ENCODE peak calls at places on chromosomes 12 and 14, in seven cellular contexts. F is A549; R is CD4-positive, alpha-beta T cell; O is lower lobe of right lung; H is AG04449; C is foreskin fibroblast; K is BJ. J is an unnamed sample.
A peak's percentile ranks its signal among the peaks of the same experiment; 100 is the strongest.

GRCh38 chr12:76299536-76300296 is 48.5 kb downstream of the BBS10 start:
- DNase-seq in C (no peak), O (no peak), K (no peak), H (no peak), F (peak; percentile 20), R (no peak), J (no peak)

GRCh38 chr12:52903285-52903854 is 1.5 kb downstream of the KRT8 start:
- DNase-seq in F (peak; percentile 69), O (peak; percentile 87), H (no peak), C (peak; percentile 73), K (no peak), R (peak; percentile 33), J (peak; percentile 70)

GRCh38 chr12:26803552-26803951 is 29.4 kb downstream of the ITPR2 start:
- DNase-seq in F (peak; percentile 5), O (no peak), C (peak; percentile 47), K (no peak), R (no peak), H (peak; percentile 31), J (no peak)

GRCh38 chr12:51793201-51793600 is 55.3 kb downstream of the FIGNL2 start:
- DNase-seq in R (no peak), O (no peak), K (no peak), F (no peak), H (no peak), C (peak; percentile 60), J (no peak)

GRCh38 chr14:71574976-71575375 is 357.3 kb upstream of the RGS6 start:
- DNase-seq in R (no peak), H (peak; percentile 59), O (no peak), K (peak; percentile 49), F (peak; percentile 58), C (peak; percentile 85), J (no peak)

GRCh38 chr14:96051642-96052540 is 12.7 kb downstream of the C14orf132 start:
- DNase-seq in O (no peak), H (no peak), R (no peak), F (peak; percentile 27), K (no peak), C (no peak), J (peak; percentile 39)

GRCh38 chr12:115370650-115371049 is 686.7 kb upstream of the TBX3 start:
- DNase-seq in K (no peak), C (no peak), F (no peak), H (no peak), O (no peak), R (no peak), J (no peak)

GRCh38 chr12:92943482-92944250 is 14.6 kb upstream of the EEA1 start:
- DNase-seq in R (no peak), O (no peak), H (no peak), C (no peak), K (no peak), F (no peak), J (no peak)

GRCh38 chr14:105203701-105204100 is 22.6 kb upstream of the NUDT14 start:
- DNase-seq in R (no peak), O (no peak), C (no peak), H (no peak), F (no peak), K (no peak), J (no peak)

GRCh38 chr12:77220586-77220985 is 155.2 kb upstream of the E2F7 start:
- DNase-seq in R (no peak), O (no peak), K (no peak), C (no peak), H (no peak), F (no peak), J (no peak)

GRCh38 chr12:76402259-76402658 is 54.0 kb upstream of the BBS10 start:
- DNase-seq in O (no peak), C (no peak), H (no peak), R (no peak), K (no peak), F (no peak), J (no peak)

GRCh38 chr12:48067250-48067938 is 38.5 kb downstream of the SENP1 start:
- DNase-seq in F (no peak), H (no peak), R (no peak), K (no peak), C (no peak), O (no peak), J (no peak)

GRCh38 chr14:24171422-24172260 is at the start of gene REC8:
- DNase-seq in H (no peak), K (no peak), R (peak; percentile 61), C (peak; percentile 47), O (peak; percentile 87), F (no peak), J (peak; percentile 91)

GRCh38 chr14:88069677-88070076 is 64.7 kb downstream of the GPR65 start:
- DNase-seq in H (no peak), F (no peak), C (no peak), O (no peak), K (no peak), R (no peak), J (no peak)

GRCh38 chr12:47188576-47189441 is 109.0 kb upstream of the AMIGO2 start:
- DNase-seq in O (no peak), R (no peak), H (peak; percentile 59), C (peak; percentile 77), K (peak; percentile 43), F (peak; percentile 47), J (no peak)

GRCh38 chr12:19382111-19382526 is 57.2 kb upstream of the AEBP2 start:
- DNase-seq in H (peak; percentile 72), K (peak; percentile 20), F (peak; percentile 88), O (no peak), R (no peak), C (peak; percentile 74), J (peak; percentile 63)

GRCh38 chr12:86741531-86741930 is 485.3 kb upstream of the MGAT4C start:
- DNase-seq in C (no peak), K (no peak), O (no peak), H (no peak), F (no peak), R (no peak), J (no peak)

GRCh38 chr14:54629635-54630360 is 62.9 kb downstream of the SAMD4A start:
- DNase-seq in F (no peak), O (no peak), C (no peak), R (no peak), H (no peak), K (no peak), J (no peak)

GRCh38 chr14:52951730-52952481 is 1.1 kb upstream of the FERMT2 start:
- DNase-seq in O (no peak), R (no peak), C (peak; percentile 90), K (no peak), F (peak; percentile 85), H (peak; percentile 29), J (peak; percentile 31)

GRCh38 chr14:98321838-98322237 is 950.2 kb downstream of the BCL11B start:
- DNase-seq in F (no peak), H (no peak), C (no peak), O (no peak), R (no peak), K (no peak), J (no peak)

GRCh38 chr12:6038160-6038559 is 86.3 kb downstream of the VWF start:
- DNase-seq in R (no peak), C (peak; percentile 61), K (no peak), H (no peak), O (no peak), F (peak; percentile 93), J (peak; percentile 73)

GRCh38 chr12:54160050-54160449 is 28.7 kb downstream of the SMUG1 start:
- DNase-seq in K (no peak), F (no peak), O (no peak), R (no peak), H (no peak), C (no peak), J (no peak)

GRCh38 chr12:54159549-54159948 is 29.2 kb downstream of the SMUG1 start:
- DNase-seq in C (no peak), R (no peak), O (no peak), H (no peak), K (no peak), F (no peak), J (no peak)

GRCh38 chr12:54158581-54158980 is 30.2 kb downstream of the SMUG1 start:
- DNase-seq in H (no peak), O (no peak), R (no peak), C (no peak), F (no peak), K (no peak), J (no peak)

GRCh38 chr12:54160807-54161480 is 27.8 kb downstream of the SMUG1 start:
- DNase-seq in H (no peak), R (no peak), O (no peak), C (no peak), K (no peak), F (no peak), J (no peak)

DNA sequence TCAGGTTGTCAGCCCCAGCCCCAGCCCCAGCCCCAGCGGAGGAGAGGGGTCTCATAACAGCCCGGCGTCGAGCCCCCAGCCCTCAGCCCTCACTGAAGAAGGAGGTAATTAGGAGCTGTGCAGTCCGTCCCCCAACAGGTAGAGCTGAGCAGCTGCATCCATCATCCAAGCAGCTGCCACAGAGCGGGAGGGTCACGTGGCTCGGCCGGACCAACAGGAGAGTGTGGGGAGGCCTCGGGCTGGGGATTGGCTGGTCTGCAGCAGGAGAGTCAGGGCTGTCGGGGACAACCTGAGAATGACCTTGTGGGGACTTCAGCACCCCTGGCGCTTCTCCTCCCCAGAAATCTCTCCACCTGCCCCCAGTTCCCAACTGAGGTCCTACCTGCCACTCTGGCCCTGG is 29.6 kb downstream of the SMUG1 start:
- DNase-seq in C (no peak), O (no peak), K (no peak), H (no peak), F (no peak), R (no peak), J (peak; percentile 75)
- TF ChIP-seq CTCF in C (no peak), O (no peak), K (no peak), H (no peak), F (no peak), R (no peak), J (no peak)

GRCh38 chr12:117473856-117474255 is 112.4 kb upstream of the NOS1 start:
- DNase-seq in O (no peak), H (no peak), C (no peak), K (no peak), R (no peak), F (no peak), J (no peak)

GRCh38 chr12:117468016-117468415 is 106.6 kb upstream of the NOS1 start:
- DNase-seq in H (no peak), O (no peak), C (no peak), F (no peak), R (no peak), K (no peak), J (no peak)

GRCh38 chr12:117472983-117473382 is 111.6 kb upstream of the NOS1 start:
- DNase-seq in H (no peak), F (peak; percentile 50), C (no peak), R (no peak), O (no peak), K (no peak), J (no peak)

GRCh38 chr12:117469883-117470483 is 108.6 kb upstream of the NOS1 start:
- DNase-seq in F (no peak), O (no peak), K (no peak), C (no peak), R (no peak), H (no peak), J (no peak)

GRCh38 chr12:117470804-117471203 is 109.4 kb upstream of the NOS1 start:
- DNase-seq in F (peak; percentile 52), H (no peak), O (no peak), R (no peak), K (no peak), C (no peak), J (no peak)
- TF ChIP-seq CTCF in F (peak; percentile 25), H (no peak), O (peak; percentile 32), R (no peak), K (peak; percentile 33), C (no peak), J (no peak)

GRCh38 chr14:20143911-20144310 is 5.3 kb downstream of the OR4N5 start:
- DNase-seq in O (no peak), R (no peak), C (no peak), F (peak; percentile 23), K (no peak), H (no peak), J (no peak)
- TF ChIP-seq CTCF in O (no peak), R (no peak), C (no peak), F (no peak), K (no peak), H (no peak), J (no peak)

GRCh38 chr12:66698558-66698957 is 19.7 kb upstream of the GRIP1 start:
- DNase-seq in F (no peak), O (no peak), R (no peak), C (no peak), H (no peak), K (no peak), J (no peak)
- TF ChIP-seq CTCF in F (no peak), O (no peak), R (no peak), C (no peak), H (no peak), K (no peak), J (no peak)

J was measured in GM10248.